ENCODE peak calls at places on chromosome 20, in six cellular contexts. C is posterior cingulate gyrus; I is GM13976; Y is GM12865; O is stimulated activated CD4-positive, alpha-beta T cell treated with anti-CD3 and anti-CD28 coated beads, Interleukin-4, amount 100 ng/mL, for 24 hours; U is pancreas. Z is an unnamed sample.

GRCh38 chr20:63344616-63345327 is 16.4 kb downstream of the CHRNA4 start:
- DNase-seq in C (no peak), I (no peak), Y (no peak), O (no peak), U (no peak), Z (no peak)

GRCh38 chr20:38305541-38305940 is 1.6 kb downstream of the BPI start:
- DNase-seq in C (no peak), I (no peak), Y (no peak), O (no peak), U (no peak), Z (no peak)

GRCh38 chr20:10632681-10633509 is 40.9 kb downstream of the JAG1 start:
- DNase-seq in C (no peak), I (no peak), Y (no peak), O (no peak), U (no peak), Z (no peak)

GRCh38 chr20:18712877-18713276 is 100.7 kb upstream of the SCP2D1 start:
- DNase-seq in C (no peak), I (no peak), Y (no peak), O (no peak), U (no peak), Z (no peak)

GRCh38 chr20:63536997-63537524 is at the start of gene PTK6:
- DNase-seq in C (no peak), I (peak), Y (peak), O (peak), U (no peak), Z (no peak)

GRCh38 chr20:13644010-13644409 is 5.3 kb upstream of the TASP1 start:
- DNase-seq in C (no peak), I (no peak), Y (no peak), O (no peak), U (no peak), Z (no peak)

GRCh38 chr20:36575066-36575743 is 1.8 kb downstream of the TGIF2 start:
- DNase-seq in C (no peak), I (peak), Y (peak), O (peak), U (peak), Z (no peak)

GRCh38 chr20:50436696-50437095 is 73.5 kb upstream of the PTPN1 start:
- DNase-seq in C (no peak), I (no peak), Y (no peak), O (no peak), U (no peak), Z (no peak)

GRCh38 chr20:62308102-62308822 is 5.5 kb downstream of the ADRM1 start:
- DNase-seq in C (no peak), I (no peak), Y (no peak), O (no peak), U (no peak), Z (no peak)

GRCh38 chr20:52826722-52827121 is 145.4 kb upstream of the TSHZ2 start:
- DNase-seq in C (no peak), I (no peak), Y (no peak), O (no peak), U (no peak), Z (no peak)

GRCh38 chr20:63950701-63951397 is 5.4 kb downstream of the UCKL1 start:
- DNase-seq in C (no peak), I (no peak), Y (no peak), O (no peak), U (no peak), Z (no peak)

GRCh38 chr20:64231621-64232550 is 23.7 kb upstream of the PCMTD2 start:
- DNase-seq in C (no peak), I (no peak), Y (no peak), O (no peak), U (no peak), Z (no peak)

GRCh38 chr20:50276119-50277063 is 85.8 kb downstream of the CEBPB start:
- DNase-seq in C (no peak), I (no peak), Y (no peak), O (no peak), U (no peak), Z (no peak)

GRCh38 chr20:20551409-20551808 is 161.0 kb downstream of the RALGAPA2 start:
- DNase-seq in C (no peak), I (no peak), Y (no peak), O (no peak), U (no peak), Z (no peak)

GRCh38 chr20:14406495-14406894 is 69.1 kb upstream of the FLRT3 start:
- DNase-seq in C (no peak), I (no peak), Y (no peak), O (no peak), U (no peak), Z (no peak)

GRCh38 chr20:56362833-56363413 is 4.1 kb downstream of the FAM210B start:
- DNase-seq in C (no peak), I (no peak), Y (no peak), O (no peak), U (no peak), Z (no peak)

GRCh38 chr20:39112196-39112743 is 150.1 kb downstream of the DHX35 start:
- DNase-seq in C (no peak), I (peak), Y (peak), O (no peak), U (peak), Z (no peak)

GRCh38 chr20:49366687-49367086 is 88.8 kb upstream of the ZNFX1 start:
- DNase-seq in C (no peak), I (no peak), Y (no peak), O (no peak), U (no peak), Z (no peak)

GRCh38 chr20:24781061-24781980 is 167.7 kb upstream of the CST7 start:
- DNase-seq in C (peak), I (no peak), Y (peak), O (no peak), U (no peak), Z (peak)

GRCh38 chr20:1322511-1323245 is 6.3 kb downstream of the SDCBP2 start:
- DNase-seq in C (no peak), I (no peak), Y (no peak), O (no peak), U (no peak), Z (no peak)

GRCh38 chr20:38195041-38195504 is 30.0 kb upstream of the TGM2 start:
- DNase-seq in C (no peak), I (no peak), Y (no peak), O (no peak), U (no peak), Z (no peak)

GRCh38 chr20:25230177-25230831 is 17.6 kb upstream of the PYGB start:
- DNase-seq in C (no peak), I (no peak), Y (peak), O (no peak), U (no peak), Z (no peak)

GRCh38 chr20:2671977-2672376 is 8.0 kb upstream of the IDH3B start:
- DNase-seq in C (no peak), I (no peak), Y (no peak), O (no peak), U (no peak), Z (no peak)

GRCh38 chr20:5495939-5496338 is 179.2 kb upstream of the PROKR2 start:
- DNase-seq in C (no peak), I (no peak), Y (no peak), O (no peak), U (no peak), Z (no peak)

GRCh38 chr20:3464166-3464565 is 6.7 kb upstream of the ATRN start:
- DNase-seq in C (no peak), I (no peak), Y (no peak), O (no peak), U (no peak), Z (no peak)

GRCh38 chr20:35093245-35093884 is 758 bp upstream of the TRPC4AP start:
- DNase-seq in C (no peak), I (no peak), Y (no peak), O (peak), U (no peak), Z (no peak)

GRCh38 chr20:10658051-10658823 is 15.6 kb downstream of the JAG1 start:
- DNase-seq in C (no peak), I (no peak), Y (no peak), O (no peak), U (peak), Z (no peak)

GRCh38 chr20:6533828-6534388 is 233.6 kb upstream of the BMP2 start:
- DNase-seq in C (no peak), I (no peak), Y (no peak), O (no peak), U (no peak), Z (no peak)

GRCh38 chr20:62208805-62209755 is 11.0 kb downstream of the HRH3 start:
- DNase-seq in C (no peak), I (no peak), Y (no peak), O (no peak), U (no peak), Z (no peak)

GRCh38 chr20:50567860-50568548 is 57.8 kb downstream of the PTPN1 start:
- DNase-seq in C (no peak), I (no peak), Y (no peak), O (peak), U (no peak), Z (no peak)

GRCh38 chr20:36344517-36345132 is 38.5 kb downstream of the DLGAP4 start:
- DNase-seq in C (no peak), I (peak), Y (peak), O (peak), U (peak), Z (no peak)

GRCh38 chr20:4234128-4234527 is 218.8 kb upstream of the RNF24 start:
- DNase-seq in C (no peak), I (no peak), Y (no peak), O (no peak), U (peak), Z (no peak)

GRCh38 chr20:10402938-10403593 is 31.0 kb downstream of the MKKS start:
- DNase-seq in C (no peak), I (no peak), Y (peak), O (no peak), U (no peak), Z (no peak)

GRCh38 chr20:63006611-63007471 is at the start of gene BHLHE23:
- DNase-seq in C (no peak), I (peak), Y (no peak), O (no peak), U (no peak), Z (no peak)

GRCh38 chr20:10288421-10288820 is 69.8 kb downstream of the SNAP25 start:
- DNase-seq in C (no peak), I (no peak), Y (no peak), O (no peak), U (no peak), Z (no peak)

GRCh38 chr20:13494019-13494418 is 144.7 kb downstream of the TASP1 start:
- DNase-seq in C (no peak), I (no peak), Y (no peak), O (no peak), U (no peak), Z (no peak)

GRCh38 chr20:19975436-19975799 is 41.7 kb upstream of the NAA20 start:
- DNase-seq in C (peak), I (no peak), Y (no peak), O (no peak), U (peak), Z (no peak)

GRCh38 chr20:36214684-36215256 is 21.5 kb upstream of the AAR2 start:
- DNase-seq in C (no peak), I (peak), Y (peak), O (no peak), U (no peak), Z (no peak)

GRCh38 chr20:15628954-15629353 is 944.3 kb downstream of the KIF16B start:
- DNase-seq in C (no peak), I (no peak), Y (no peak), O (no peak), U (no peak), Z (no peak)

Z was measured in putamen.